ENCODE peak calls at places on chromosome 3, in five cellular contexts. H is transverse colon, V is A549, D is breast epithelium, P is K562. E is an unnamed sample.
A peak's percentile ranks its signal among the peaks of the same experiment; 100 is the strongest.

GRCh38 chr3:195893516-195893915 is 14.8 kb downstream of the TNK2 start:
- DNase-seq in D (no peak), H (no peak), V (no peak), P (no peak), E (no peak)

GRCh38 chr3:128473180-128473519 is 6.5 kb upstream of the DNAJB8 start:
- DNase-seq in D (no peak), V (no peak), P (no peak), H (no peak), E (no peak)

GRCh38 chr3:134677196-134677986 is 26.6 kb upstream of the KY start:
- DNase-seq in V (peak; percentile 14), D (no peak), P (peak; percentile 66), H (no peak), E (no peak)

GRCh38 chr3:176739169-176739568 is 458.1 kb downstream of the TBL1XR1 start:
- DNase-seq in V (no peak), H (no peak), P (no peak), D (no peak), E (no peak)

GRCh38 chr3:165903885-165904284 is 66.7 kb upstream of the BCHE start:
- DNase-seq in P (no peak), H (no peak), V (no peak), D (no peak), E (no peak)

GRCh38 chr3:20099020-20099539 is 58.8 kb downstream of the KAT2B start:
- DNase-seq in D (no peak), P (no peak), V (no peak), H (no peak), E (no peak)

GRCh38 chr3:189195302-189195701 is 23.5 kb downstream of the TPRG1 start:
- DNase-seq in P (no peak), H (no peak), V (no peak), D (no peak), E (peak; percentile 73)

GRCh38 chr3:3800076-3800448 is 831 bp downstream of the LRRN1 start:
- DNase-seq in H (no peak), P (no peak), D (no peak), V (no peak), E (no peak)

GRCh38 chr3:51646091-51646490 is 25.0 kb upstream of the TEX264 start:
- DNase-seq in D (no peak), V (no peak), P (no peak), H (no peak), E (no peak)

DNA sequence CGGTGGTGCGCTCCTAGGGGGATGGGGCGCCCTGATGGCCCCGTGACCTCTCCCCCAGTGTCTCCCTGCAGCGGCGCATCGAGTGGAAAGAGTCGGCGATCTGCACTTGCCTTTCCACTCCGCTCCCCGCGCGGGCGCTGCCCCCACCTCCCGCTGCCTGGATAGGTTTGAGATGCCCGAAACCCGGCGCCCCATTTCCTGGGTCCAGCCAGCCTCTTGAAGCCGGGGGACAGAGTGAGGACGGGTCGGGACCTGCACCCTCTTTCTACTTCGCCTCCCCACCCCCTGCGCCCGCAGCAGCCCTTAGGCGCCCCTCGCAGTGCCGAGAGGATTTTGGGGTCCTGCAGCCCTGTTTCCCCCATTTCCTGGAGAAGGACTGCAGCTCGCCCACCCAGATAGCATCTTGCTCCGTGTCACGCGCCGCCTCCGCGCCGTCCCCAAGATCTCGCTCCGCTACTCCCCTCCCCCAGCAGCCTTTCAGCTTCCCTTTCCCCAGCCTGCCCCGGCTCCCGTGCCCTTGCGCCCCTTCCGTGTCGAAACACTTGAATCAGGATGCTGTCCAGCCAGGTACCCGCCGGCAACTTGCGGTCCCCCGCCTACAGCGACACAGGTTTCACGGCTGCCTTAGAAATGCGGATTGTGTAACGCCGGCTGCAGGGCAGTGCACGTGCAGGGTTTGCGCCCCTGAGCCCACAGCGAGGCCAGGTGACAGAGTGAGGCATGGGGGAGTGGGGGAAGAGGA is 519 bp downstream of the ABHD6 start:
- DNase-seq in D (no peak), V (peak; percentile 46), P (peak; percentile 44), H (peak; percentile 72), E (peak; percentile 50)
- H3K4me1 ChIP-seq in D (peaks cover 4% of the 10 kb centered on the region), V (peaks cover 25% of the 10 kb centered on the region), P (peaks cover 16% of the 10 kb centered on the region), H (peaks cover 25% of the 10 kb centered on the region), E (peaks cover 14% of the 10 kb centered on the region)

GRCh38 chr3:157313186-157313585 is 123.5 kb upstream of the PTX3 start:
- DNase-seq in P (no peak), V (no peak), H (no peak), D (no peak), E (no peak)

GRCh38 chr3:157312366-157312745 is 124.3 kb upstream of the PTX3 start:
- DNase-seq in D (no peak), V (no peak), H (no peak), P (no peak), E (no peak)

GRCh38 chr3:157310329-157311065 is 126.2 kb upstream of the PTX3 start:
- DNase-seq in V (no peak), P (no peak), H (no peak), D (no peak), E (no peak)

DNA sequence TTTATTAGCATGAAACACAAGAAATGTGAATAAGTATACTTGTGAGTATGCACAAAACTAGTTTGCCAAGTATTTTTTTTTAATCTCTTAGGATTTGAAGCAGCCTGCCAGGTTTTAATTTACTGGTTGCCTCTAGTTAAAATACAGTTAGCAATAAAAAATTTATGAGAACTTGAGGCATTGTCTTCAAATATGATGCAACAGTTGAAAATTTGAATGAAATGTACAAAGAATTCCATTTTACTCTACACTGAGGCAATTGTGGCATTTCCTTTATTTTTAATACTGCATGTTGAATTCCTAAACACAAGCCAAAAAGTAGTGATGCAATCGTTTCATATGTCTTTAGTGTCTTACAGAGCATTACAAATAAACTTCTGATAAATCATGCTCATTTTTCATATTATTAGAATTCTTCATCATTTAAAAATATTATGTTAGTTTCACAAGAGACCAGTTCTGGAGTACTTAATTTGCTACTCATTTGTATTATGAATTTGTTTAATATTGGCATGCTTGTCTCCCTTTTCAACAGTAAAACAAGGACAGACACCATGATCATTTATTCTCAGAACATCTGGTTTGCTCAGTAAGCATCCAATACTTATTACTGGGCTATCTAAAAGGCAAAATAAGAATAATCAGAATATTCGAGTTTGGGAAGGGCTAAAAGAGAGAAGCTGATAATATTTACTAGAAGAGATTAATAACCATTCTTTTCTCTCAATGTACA is 124.9 kb upstream of the PTX3 start:
- DNase-seq in P (no peak), D (no peak), V (no peak), H (no peak), E (no peak)
- H3K27ac ChIP-seq in P (no peak overlapping the region), D (peak overlapping the region; percentile 4), V (peak overlapping the region; percentile 67), H (no peak overlapping the region), E (no peak overlapping the region)

DNA sequence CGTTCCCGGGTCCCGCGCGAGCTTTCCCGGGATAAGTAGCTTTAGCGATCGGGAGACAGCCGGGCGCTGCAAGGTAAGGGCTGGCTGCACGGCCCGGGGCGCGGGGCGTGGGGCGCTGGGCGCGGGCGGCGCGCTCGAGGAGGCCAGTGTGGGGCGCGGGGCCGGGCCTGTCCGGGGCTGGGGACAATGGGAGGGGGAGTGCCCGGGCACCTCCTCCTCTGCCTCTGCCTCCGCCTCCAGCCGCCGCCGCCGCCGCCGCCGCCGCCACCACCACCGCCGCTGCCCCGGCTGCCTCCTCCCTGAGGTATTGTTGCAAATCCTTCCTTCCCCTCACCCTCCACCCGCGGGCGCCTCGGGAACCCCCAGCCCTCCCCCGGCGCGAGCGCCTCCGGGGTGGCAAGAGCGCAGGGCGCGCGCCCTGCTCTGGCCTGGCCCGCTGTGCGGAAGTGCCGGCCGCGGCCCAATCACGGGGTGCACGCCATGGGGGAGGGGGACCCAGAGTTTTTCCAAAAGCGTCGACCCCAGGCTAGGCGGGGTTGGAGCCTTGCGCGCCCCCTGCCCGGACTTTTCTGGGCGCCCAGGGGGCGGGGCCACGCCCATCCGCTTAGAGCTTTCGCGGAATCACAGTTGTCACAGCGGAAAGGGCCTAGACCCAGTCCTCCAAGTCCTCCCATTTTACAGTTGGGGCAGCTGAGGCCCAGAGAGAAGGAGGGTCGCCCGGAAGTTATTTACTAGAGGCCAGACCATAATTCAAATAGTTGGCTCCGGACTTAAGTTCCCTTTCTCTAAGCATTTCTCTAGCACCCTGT is at the start of gene LPP:
- DNase-seq in P (no peak), V (peak; percentile 69), H (peak; percentile 85), D (no peak), E (peak; percentile 83)
- TF ChIP-seq POLR2A in P (no peak), V (no peak), H (peak; percentile 68), D (no peak), E (peak; percentile 47)

GRCh38 chr3:129556358-129556695 is 13.4 kb downstream of the H1-8 start:
- DNase-seq in D (no peak), V (no peak), H (no peak), P (no peak), E (no peak)
- H3K4me1 ChIP-seq in D (no peaks in the 10 kb centered on the region), V (peaks cover 36% of the 10 kb centered on the region), H (peaks cover 25% of the 10 kb centered on the region), P (peaks cover 7% of the 10 kb centered on the region), E (peaks cover 52% of the 10 kb centered on the region)

DNA sequence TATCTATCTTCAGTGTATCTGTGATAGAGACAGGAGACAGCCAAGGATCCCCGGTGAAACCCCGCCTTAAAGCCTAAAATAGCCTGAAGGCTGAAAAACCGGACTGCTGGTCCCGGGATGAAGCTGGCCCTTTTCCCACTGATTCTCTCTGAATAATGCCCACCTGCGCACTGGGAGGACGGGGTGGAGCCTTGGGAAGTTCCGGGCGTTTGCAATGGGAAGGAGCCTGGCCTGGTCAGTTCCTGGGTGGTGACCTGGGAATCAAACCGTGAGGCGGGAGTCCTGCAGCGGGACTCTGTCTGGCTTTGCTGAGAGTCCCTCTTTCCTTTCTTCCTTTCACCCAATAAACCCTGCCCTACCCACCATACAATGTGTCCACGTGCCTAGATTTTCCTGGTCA is 157.9 kb downstream of the C3orf38 start:
- DNase-seq in P (no peak), V (no peak), H (no peak), D (no peak), E (no peak)
- H3K27ac ChIP-seq in P (no peak overlapping the region), V (no peak overlapping the region), H (no peak overlapping the region), D (no peak overlapping the region), E (no peak overlapping the region)

GRCh38 chr3:161008086-161008485 is 97.1 kb downstream of the B3GALNT1 start:
- DNase-seq in P (no peak), D (no peak), H (no peak), V (no peak), E (no peak)
- TF ChIP-seq POLR2A in P (no peak), D (no peak), H (no peak), V (no peak), E (no peak)

DNA sequence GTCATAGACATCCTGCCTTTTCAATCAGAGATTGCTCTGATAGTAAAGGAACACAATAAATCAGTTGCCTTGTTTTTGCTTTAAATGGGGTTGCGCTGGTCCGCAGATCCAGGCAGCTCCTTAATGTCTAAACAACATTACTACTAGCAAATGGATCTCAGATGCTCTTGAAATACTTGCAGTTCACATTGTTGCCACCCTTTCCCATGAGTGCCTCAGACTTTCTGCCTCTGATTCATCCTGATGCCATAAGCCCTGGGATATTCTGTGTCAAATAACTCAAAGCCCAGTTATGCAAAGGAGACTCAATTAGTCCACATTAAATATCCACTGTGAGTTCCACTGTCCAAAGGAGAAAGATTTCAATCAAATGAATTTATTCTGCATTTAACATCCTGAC is 196.7 kb downstream of the PLCH1 start:
- DNase-seq in V (no peak), P (no peak), H (no peak), D (no peak), E (no peak)
- H3K4me1 ChIP-seq in V (peaks cover 6% of the 10 kb centered on the region), P (no peaks in the 10 kb centered on the region), H (no peaks in the 10 kb centered on the region), D (no peaks in the 10 kb centered on the region), E (no peaks in the 10 kb centered on the region)

GRCh38 chr3:182790612-182791011 is 2.7 kb upstream of the ATP11B start:
- DNase-seq in P (no peak), H (no peak), D (no peak), V (no peak), E (no peak)
- H3K27ac ChIP-seq in P (no peak overlapping the region), H (no peak overlapping the region), D (no peak overlapping the region), V (no peak overlapping the region), E (no peak overlapping the region)

E was measured in upper lobe of left lung.